ENCODE peak calls at places on chromosomes 5 and 9, in four cellular contexts. One of them, this sample, is unnamed.

GRCh38 chr9:35903049-35903448 is 3.0 kb upstream of the HRCT1 start:
- DNase-seq in skeletal muscle cell: no peak
- DNase-seq in tibial nerve: no peak
- DNase-seq in cardiac fibroblast: peak; percentile 82
- DNase-seq in this sample: no peak

GRCh38 chr9:127809002-127809561 is 6.4 kb downstream of the FPGS start:
- DNase-seq in skeletal muscle cell: no peak
- DNase-seq in tibial nerve: no peak
- DNase-seq in cardiac fibroblast: no peak
- DNase-seq in this sample: no peak

GRCh38 chr9:71819115-71819739 is 50.9 kb upstream of the CEMIP2 start:
- DNase-seq in tibial nerve: no peak
- DNase-seq in skeletal muscle cell: no peak
- DNase-seq in cardiac fibroblast: peak; percentile 59
- DNase-seq in this sample: no peak

GRCh38 chr9:135485832-135486231 is 6.2 kb downstream of the PPP1R26 start:
- DNase-seq in tibial nerve: no peak
- DNase-seq in cardiac fibroblast: no peak
- DNase-seq in skeletal muscle cell: no peak
- DNase-seq in this sample: no peak

GRCh38 chr5:172444110-172444510 is 10.2 kb downstream of the SH3PXD2B start:
- DNase-seq in tibial nerve: no peak
- DNase-seq in skeletal muscle cell: peak; percentile 34
- DNase-seq in cardiac fibroblast: peak; percentile 70
- DNase-seq in this sample: no peak

GRCh38 chr9:133238272-133238850 is 29.3 kb upstream of the OBP2B start:
- DNase-seq in skeletal muscle cell: no peak
- DNase-seq in cardiac fibroblast: peak; percentile 69
- DNase-seq in tibial nerve: peak; percentile 59
- DNase-seq in this sample: no peak

GRCh38 chr9:81417299-81417675 is 272.1 kb downstream of the TLE1 start:
- DNase-seq in tibial nerve: no peak
- DNase-seq in cardiac fibroblast: no peak
- DNase-seq in skeletal muscle cell: no peak
- DNase-seq in this sample: no peak

GRCh38 chr9:4936277-4936676 is 48.8 kb upstream of the JAK2 start:
- DNase-seq in skeletal muscle cell: no peak
- DNase-seq in cardiac fibroblast: no peak
- DNase-seq in tibial nerve: no peak
- DNase-seq in this sample: no peak

GRCh38 chr9:21031091-21031817 is at the start of gene HACD4:
- DNase-seq in tibial nerve: no peak
- DNase-seq in skeletal muscle cell: no peak
- DNase-seq in cardiac fibroblast: peak; percentile 42
- DNase-seq in this sample: no peak

GRCh38 chr5:95864944-95865504 is 42.5 kb upstream of the GLRX start:
- DNase-seq in skeletal muscle cell: no peak
- DNase-seq in cardiac fibroblast: no peak
- DNase-seq in tibial nerve: no peak
- DNase-seq in this sample: no peak

GRCh38 chr5:120533581-120533980 is 69.5 kb downstream of the PRR16 start:
- DNase-seq in tibial nerve: no peak
- DNase-seq in cardiac fibroblast: no peak
- DNase-seq in skeletal muscle cell: no peak
- DNase-seq in this sample: no peak

GRCh38 chr5:133611357-133612020 is 852 bp downstream of the FSTL4 start:
- DNase-seq in cardiac fibroblast: no peak
- DNase-seq in tibial nerve: no peak
- DNase-seq in skeletal muscle cell: no peak
- DNase-seq in this sample: no peak

GRCh38 chr9:124661184-124661755 is 109.8 kb downstream of the NR6A1 start:
- DNase-seq in tibial nerve: no peak
- DNase-seq in skeletal muscle cell: no peak
- DNase-seq in cardiac fibroblast: peak; percentile 8
- DNase-seq in this sample: no peak
- H3K4me3 ChIP-seq in tibial nerve: no peak overlapping the region
- H3K4me3 ChIP-seq in skeletal muscle cell: peak overlapping the region; percentile 4
- H3K4me3 ChIP-seq in cardiac fibroblast: no peak overlapping the region
- H3K4me3 ChIP-seq in this sample: peak overlapping the region; percentile 92

GRCh38 chr9:17958363-17958762 is 379.5 kb downstream of the SH3GL2 start:
- DNase-seq in skeletal muscle cell: no peak
- DNase-seq in cardiac fibroblast: no peak
- DNase-seq in tibial nerve: no peak
- DNase-seq in this sample: no peak

GRCh38 chr9:17967731-17968130 is 388.9 kb downstream of the SH3GL2 start:
- DNase-seq in cardiac fibroblast: no peak
- DNase-seq in tibial nerve: no peak
- DNase-seq in skeletal muscle cell: no peak
- DNase-seq in this sample: no peak

GRCh38 chr9:17962747-17963146 is 383.9 kb downstream of the SH3GL2 start:
- DNase-seq in tibial nerve: no peak
- DNase-seq in cardiac fibroblast: peak; percentile 1
- DNase-seq in skeletal muscle cell: no peak
- DNase-seq in this sample: no peak
- H3K4me3 ChIP-seq in tibial nerve: no peak overlapping the region
- H3K4me3 ChIP-seq in cardiac fibroblast: no peak overlapping the region
- H3K4me3 ChIP-seq in skeletal muscle cell: no peak overlapping the region
- H3K4me3 ChIP-seq in this sample: no peak overlapping the region

GRCh38 chr5:131356619-131357018 is 92.8 kb downstream of the CDC42SE2 start:
- DNase-seq in tibial nerve: no peak
- DNase-seq in skeletal muscle cell: no peak
- DNase-seq in cardiac fibroblast: no peak
- DNase-seq in this sample: no peak
- H3K4me3 ChIP-seq in tibial nerve: no peak overlapping the region
- H3K4me3 ChIP-seq in skeletal muscle cell: no peak overlapping the region
- H3K4me3 ChIP-seq in cardiac fibroblast: no peak overlapping the region
- H3K4me3 ChIP-seq in this sample: no peak overlapping the region

GRCh38 chr5:107153304-107153703 is 517.4 kb downstream of the EFNA5 start:
- DNase-seq in tibial nerve: no peak
- DNase-seq in skeletal muscle cell: no peak
- DNase-seq in cardiac fibroblast: no peak
- DNase-seq in this sample: no peak
- H3K4me3 ChIP-seq in tibial nerve: no peak overlapping the region
- H3K4me3 ChIP-seq in skeletal muscle cell: no peak overlapping the region
- H3K4me3 ChIP-seq in cardiac fibroblast: no peak overlapping the region
- H3K4me3 ChIP-seq in this sample: peak overlapping the region; percentile 7

DNA sequence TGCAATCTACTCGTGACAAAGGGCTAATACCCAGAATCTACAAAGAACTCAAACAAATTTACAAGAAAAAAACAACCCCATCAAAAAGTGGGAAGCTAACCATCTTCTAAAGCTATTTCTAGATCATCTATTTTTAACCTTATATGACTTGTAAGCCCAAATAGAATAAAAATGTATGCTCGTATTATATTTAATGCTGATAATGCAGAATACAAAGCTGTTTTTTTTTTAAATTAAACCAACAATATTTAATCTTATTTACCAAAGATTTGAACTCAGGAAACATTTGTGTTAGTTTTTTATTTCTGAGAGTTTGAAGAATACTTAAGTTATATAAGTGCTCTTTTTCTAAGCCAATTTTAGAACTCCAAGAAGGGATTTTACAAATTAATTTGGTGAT is 652.1 kb downstream of the LRRC70 start:
- DNase-seq in tibial nerve: no peak
- DNase-seq in cardiac fibroblast: no peak
- DNase-seq in skeletal muscle cell: no peak
- DNase-seq in this sample: no peak
- H3K4me3 ChIP-seq in tibial nerve: no peak overlapping the region
- H3K4me3 ChIP-seq in cardiac fibroblast: no peak overlapping the region
- H3K4me3 ChIP-seq in skeletal muscle cell: no peak overlapping the region
- H3K4me3 ChIP-seq in this sample: no peak overlapping the region

GRCh38 chr5:90111354-90112070 is 298.0 kb downstream of the CETN3 start:
- DNase-seq in skeletal muscle cell: peak; percentile 25
- DNase-seq in tibial nerve: no peak
- DNase-seq in cardiac fibroblast: peak; percentile 77
- DNase-seq in this sample: no peak
- H3K4me3 ChIP-seq in skeletal muscle cell: no peak overlapping the region
- H3K4me3 ChIP-seq in tibial nerve: no peak overlapping the region
- H3K4me3 ChIP-seq in cardiac fibroblast: no peak overlapping the region
- H3K4me3 ChIP-seq in this sample: no peak overlapping the region

GRCh38 chr9:97506264-97506663 is 4.8 kb downstream of the TMOD1 start:
- DNase-seq in tibial nerve: no peak
- DNase-seq in cardiac fibroblast: no peak
- DNase-seq in skeletal muscle cell: no peak
- DNase-seq in this sample: no peak

GRCh38 chr9:97505845-97506244 is 4.4 kb downstream of the TMOD1 start:
- DNase-seq in cardiac fibroblast: no peak
- DNase-seq in skeletal muscle cell: no peak
- DNase-seq in tibial nerve: no peak
- DNase-seq in this sample: no peak

GRCh38 chr9:97503862-97504210 is 2.4 kb downstream of the TMOD1 start:
- DNase-seq in tibial nerve: no peak
- DNase-seq in skeletal muscle cell: no peak
- DNase-seq in cardiac fibroblast: no peak
- DNase-seq in this sample: no peak

GRCh38 chr9:97502984-97503861 is 1.8 kb downstream of the TMOD1 start:
- DNase-seq in tibial nerve: no peak
- DNase-seq in cardiac fibroblast: no peak
- DNase-seq in skeletal muscle cell: no peak
- DNase-seq in this sample: no peak

DNA sequence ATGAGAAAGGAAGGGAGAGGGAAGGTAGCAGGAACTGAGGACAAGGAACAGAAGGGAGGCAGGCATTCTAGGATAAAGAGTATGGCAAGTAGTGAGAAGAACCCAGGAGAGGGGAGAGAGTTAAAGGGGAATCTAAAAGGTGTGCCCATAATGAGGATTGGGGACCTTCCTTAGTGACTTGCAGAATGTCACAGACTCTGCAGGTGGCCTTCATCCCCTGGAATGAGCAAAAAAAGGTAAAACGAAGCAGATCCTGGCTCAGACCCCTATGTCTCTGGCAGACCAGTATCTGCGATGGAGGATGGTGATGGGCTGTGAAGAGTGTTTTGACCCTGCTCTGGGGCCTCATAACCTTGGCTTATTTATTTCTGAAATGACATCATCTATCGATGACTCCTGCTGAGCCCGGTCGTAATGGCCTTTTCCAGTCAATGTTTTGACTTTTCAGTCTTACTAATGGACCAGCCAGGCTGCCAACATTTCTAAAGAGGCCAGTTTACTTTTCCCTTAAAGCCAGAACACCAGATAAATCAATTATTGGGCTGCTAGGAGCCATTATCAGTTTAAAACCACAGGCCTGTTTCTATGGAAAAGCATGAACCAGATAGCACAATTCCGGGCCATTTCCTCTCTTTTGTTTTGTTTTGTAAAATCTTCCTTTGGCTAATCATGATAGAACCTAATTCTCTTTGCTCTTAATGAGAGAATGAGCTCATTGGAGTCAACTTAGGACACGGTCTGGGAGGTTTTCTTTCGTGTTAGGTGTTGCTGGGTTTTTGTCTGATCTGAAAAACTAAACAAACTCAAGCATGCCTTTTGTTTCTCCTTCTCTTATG is 3.1 kb downstream of the TMOD1 start:
- DNase-seq in cardiac fibroblast: no peak
- DNase-seq in skeletal muscle cell: no peak
- DNase-seq in tibial nerve: no peak
- DNase-seq in this sample: no peak
- H3K4me3 ChIP-seq in cardiac fibroblast: no peak overlapping the region
- H3K4me3 ChIP-seq in skeletal muscle cell: no peak overlapping the region
- H3K4me3 ChIP-seq in tibial nerve: no peak overlapping the region
- H3K4me3 ChIP-seq in this sample: no peak overlapping the region

GRCh38 chr5:5421149-5421960 is 1.1 kb upstream of the ICE1 start:
- DNase-seq in skeletal muscle cell: no peak
- DNase-seq in cardiac fibroblast: no peak
- DNase-seq in tibial nerve: no peak
- DNase-seq in this sample: no peak

GRCh38 chr5:5420251-5420650 is 2.2 kb upstream of the ICE1 start:
- DNase-seq in cardiac fibroblast: no peak
- DNase-seq in skeletal muscle cell: no peak
- DNase-seq in tibial nerve: no peak
- DNase-seq in this sample: no peak

GRCh38 chr5:5418764-5419163 is 3.7 kb upstream of the ICE1 start:
- DNase-seq in cardiac fibroblast: no peak
- DNase-seq in skeletal muscle cell: no peak
- DNase-seq in tibial nerve: no peak
- DNase-seq in this sample: no peak

GRCh38 chr5:5418006-5418405 is 4.5 kb upstream of the ICE1 start:
- DNase-seq in skeletal muscle cell: no peak
- DNase-seq in tibial nerve: no peak
- DNase-seq in cardiac fibroblast: no peak
- DNase-seq in this sample: no peak

DNA sequence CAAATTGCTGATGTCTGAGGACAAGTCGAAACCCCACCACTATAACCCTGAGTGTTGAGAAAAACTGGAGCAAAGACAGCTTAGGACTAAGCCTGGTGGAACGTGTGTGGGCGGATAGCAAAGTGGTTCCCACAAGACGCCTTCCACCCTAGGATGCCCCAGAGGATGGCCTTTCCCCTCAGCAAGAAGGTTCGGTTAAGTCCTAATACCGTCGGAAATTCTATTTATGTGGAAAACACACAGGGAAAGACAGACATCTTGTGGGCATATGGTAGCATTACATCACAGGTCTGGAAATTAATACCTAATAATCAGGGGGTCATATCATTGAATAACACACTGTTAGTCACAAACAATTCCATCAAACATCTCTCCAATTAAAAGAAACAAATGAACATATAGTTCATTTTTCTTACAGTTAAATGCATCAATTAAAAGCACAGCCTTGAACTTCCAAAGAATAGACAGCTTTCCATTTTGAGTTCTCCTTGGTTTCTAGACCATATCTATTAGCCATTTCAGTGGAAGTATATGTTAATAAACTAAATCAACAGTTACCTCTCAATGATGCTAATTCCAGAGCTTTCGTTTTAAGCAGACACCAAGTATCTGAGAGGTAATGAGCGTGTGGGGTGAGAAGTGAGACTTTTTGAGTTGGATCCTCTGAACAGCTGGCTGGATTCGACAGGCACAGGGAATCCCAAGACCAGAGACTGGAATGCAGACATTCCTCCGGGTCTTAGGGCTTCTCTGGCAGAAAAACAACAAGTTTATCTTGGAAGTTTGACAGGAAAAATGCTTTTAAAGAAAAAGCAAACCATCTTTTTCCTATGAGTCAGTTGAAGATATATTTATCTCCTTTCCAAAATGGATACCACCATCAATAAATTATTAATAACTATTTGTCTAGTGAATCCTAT is 2.9 kb upstream of the ICE1 start:
- DNase-seq in cardiac fibroblast: peak; percentile 80
- DNase-seq in tibial nerve: no peak
- DNase-seq in skeletal muscle cell: peak; percentile 94
- DNase-seq in this sample: peak; percentile 8
- H3K4me3 ChIP-seq in cardiac fibroblast: no peak overlapping the region
- H3K4me3 ChIP-seq in tibial nerve: no peak overlapping the region
- H3K4me3 ChIP-seq in skeletal muscle cell: no peak overlapping the region
- H3K4me3 ChIP-seq in this sample: no peak overlapping the region